ENCODE peak calls at places on chromosomes 5 and 9, in ten cellular contexts. F is uterus, I is GM12891, X is testis, Q is NB4, A is IMR-90, Z is H54, M is tibial nerve, G is Peyer's patch, L is stomach. O is an unnamed sample.

GRCh38 chr9:131872006-131872405 is 132.1 kb upstream of the RAPGEF1 start:
- DNase-seq in X (no peak), Q (no peak), M (no peak), I (no peak), A (no peak), L (no peak), G (no peak), Z (no peak), F (no peak), O (no peak)

GRCh38 chr5:18393546-18393945 is 759.3 kb downstream of the TAF11L14 start:
- DNase-seq in F (no peak), Q (no peak), X (no peak), L (no peak), M (no peak), G (no peak), Z (no peak), I (no peak), A (no peak), O (no peak)

GRCh38 chr9:135719472-135719871 is 17.5 kb downstream of the KCNT1 start:
- DNase-seq in Q (no peak), M (no peak), G (no peak), F (no peak), Z (no peak), I (no peak), L (no peak), X (no peak), A (no peak), O (no peak)

GRCh38 chr9:134623408-134624066 is 18.1 kb upstream of the COL5A1 start:
- DNase-seq in G (peak), I (no peak), L (no peak), Q (no peak), A (no peak), M (no peak), F (peak), X (no peak), Z (no peak), O (no peak)

GRCh38 chr9:4547016-4547415 is 56.7 kb downstream of the SLC1A1 start:
- DNase-seq in X (no peak), G (no peak), Q (no peak), L (no peak), A (peak), I (no peak), F (no peak), Z (no peak), M (no peak), O (no peak)

GRCh38 chr5:115586525-115587146 is 15.6 kb downstream of the TICAM2 start:
- DNase-seq in I (no peak), L (no peak), M (no peak), G (no peak), Z (no peak), Q (peak), X (no peak), A (peak), F (no peak), O (peak)

GRCh38 chr5:9801908-9802307 is 171.8 kb upstream of the TAS2R1 start:
- DNase-seq in L (no peak), A (no peak), G (no peak), Q (no peak), Z (no peak), F (no peak), I (no peak), X (no peak), M (no peak), O (no peak)

GRCh38 chr9:33510264-33511183 is 13.5 kb upstream of the ANKRD18B start:
- DNase-seq in A (peak), X (peak), M (peak), G (peak), Q (peak), L (peak), I (peak), Z (no peak), F (peak), O (peak)

GRCh38 chr5:115774684-115775083 is 41.8 kb downstream of the CDO1 start:
- DNase-seq in Q (no peak), X (no peak), M (peak), A (no peak), F (no peak), L (no peak), I (no peak), Z (no peak), G (no peak), O (no peak)

GRCh38 chr9:88685966-88686365 is 151.0 kb downstream of the NXNL2 start:
- DNase-seq in G (no peak), I (no peak), A (no peak), L (no peak), M (no peak), Q (no peak), F (no peak), Z (no peak), X (no peak), O (no peak)

GRCh38 chr9:110089681-110090370 is 118.1 kb downstream of the C9orf152 start:
- DNase-seq in F (no peak), G (peak), L (peak), A (peak), Q (no peak), X (no peak), M (no peak), Z (no peak), I (no peak), O (no peak)

GRCh38 chr9:78612089-78612488 is 315.2 kb downstream of the PSAT1 start:
- DNase-seq in G (no peak), F (no peak), L (no peak), Q (no peak), M (no peak), I (no peak), X (no peak), A (peak), Z (peak), O (no peak)

GRCh38 chr5:132667309-132667708 is 6.5 kb upstream of the IL4 start:
- DNase-seq in A (no peak), X (no peak), F (no peak), I (no peak), L (no peak), Q (no peak), G (no peak), M (no peak), Z (no peak), O (no peak)

GRCh38 chr5:147963948-147964693 is 57.8 kb upstream of the C5orf46 start:
- DNase-seq in Q (no peak), Z (no peak), G (no peak), L (no peak), M (no peak), A (no peak), F (no peak), I (no peak), X (no peak), O (no peak)

GRCh38 chr9:81599837-81600236 is 89.5 kb downstream of the TLE1 start:
- DNase-seq in I (no peak), L (no peak), Q (peak), F (no peak), X (no peak), Z (no peak), G (no peak), A (no peak), M (no peak), O (no peak)

GRCh38 chr5:10735569-10736255 is 25.3 kb downstream of the DAP start:
- DNase-seq in M (no peak), I (peak), A (no peak), F (no peak), G (no peak), X (no peak), L (no peak), Q (peak), Z (no peak), O (no peak)

GRCh38 chr5:52856564-52856963 is 68.8 kb downstream of the ITGA1 start:
- DNase-seq in F (no peak), Q (peak), X (no peak), M (no peak), G (no peak), Z (no peak), I (no peak), A (peak), L (no peak), O (no peak)

GRCh38 chr5:127206320-127207113 is 84.1 kb upstream of the MEGF10 start:
- DNase-seq in F (no peak), I (no peak), L (no peak), A (peak), Q (peak), G (no peak), X (no peak), M (no peak), Z (no peak), O (no peak)

GRCh38 chr9:134299883-134300282 is 26.4 kb upstream of the RXRA start:
- DNase-seq in A (no peak), M (no peak), Z (no peak), L (peak), I (no peak), X (no peak), Q (no peak), F (no peak), G (no peak), O (no peak)

GRCh38 chr9:95181226-95181818 is 136.2 kb downstream of the FANCC start:
- DNase-seq in I (no peak), Z (no peak), F (no peak), X (no peak), Q (peak), M (no peak), L (no peak), A (peak), G (no peak), O (peak)

GRCh38 chr9:100167176-100167575 is 68.1 kb downstream of the INVS start:
- DNase-seq in M (no peak), Z (no peak), X (no peak), G (no peak), I (no peak), L (no peak), A (peak), Q (no peak), F (no peak), O (no peak)

GRCh38 chr5:156647034-156647451 is 203.1 kb upstream of the PPP1R2B start:
- DNase-seq in L (no peak), I (no peak), A (peak), M (no peak), Z (no peak), Q (no peak), X (no peak), G (no peak), F (no peak), O (no peak)

GRCh38 chr9:137492464-137493162 is 33.5 kb upstream of the NSMF start:
- DNase-seq in Q (peak), F (no peak), M (no peak), X (no peak), G (peak), I (peak), A (no peak), L (no peak), Z (peak), O (peak)

GRCh38 chr5:110760158-110760557 is 21.4 kb downstream of the SLC25A46 start:
- DNase-seq in Z (no peak), M (no peak), X (no peak), G (no peak), A (no peak), I (no peak), F (no peak), L (no peak), Q (no peak), O (no peak)

GRCh38 chr9:29750062-29750461 is 2176.8 kb upstream of the C9orf72 start:
- DNase-seq in Z (peak), L (no peak), I (no peak), Q (no peak), G (no peak), X (no peak), A (no peak), F (no peak), M (no peak), O (no peak)

GRCh38 chr9:27539479-27540441 is 10.1 kb upstream of the MOB3B start:
- DNase-seq in Q (peak), Z (no peak), X (no peak), A (peak), G (no peak), M (peak), F (peak), I (no peak), L (no peak), O (no peak)

GRCh38 chr9:19922476-19923118 is 133.8 kb upstream of the SLC24A2 start:
- DNase-seq in Z (peak), X (peak), I (no peak), M (no peak), F (peak), Q (peak), G (no peak), L (no peak), A (peak), O (peak)

GRCh38 chr9:98455957-98456621 is 200.6 kb upstream of the TBC1D2 start:
- DNase-seq in I (no peak), A (peak), G (no peak), F (no peak), L (no peak), Z (no peak), X (no peak), M (no peak), Q (no peak), O (no peak)

GRCh38 chr9:107213561-107214028 is 69.5 kb upstream of the RAD23B start:
- DNase-seq in I (no peak), F (no peak), A (peak), X (no peak), L (no peak), G (no peak), M (no peak), Q (peak), Z (peak), O (no peak)

GRCh38 chr5:171371326-171371725 is 16.3 kb upstream of the NPM1 start:
- DNase-seq in I (no peak), L (no peak), G (no peak), Q (no peak), X (no peak), A (no peak), M (no peak), F (no peak), Z (no peak), O (no peak)

GRCh38 chr5:80069918-80070318 is 34.8 kb downstream of the THBS4 start:
- DNase-seq in Z (no peak), M (no peak), Q (peak), G (no peak), A (no peak), L (no peak), I (no peak), X (no peak), F (no peak), O (no peak)

GRCh38 chr5:107669543-107670027 is 1.2 kb downstream of the EFNA5 start:
- DNase-seq in Q (no peak), X (no peak), A (peak), G (peak), I (no peak), M (no peak), Z (peak), F (no peak), L (peak), O (no peak)

GRCh38 chr9:98173181-98173580 is 19.3 kb downstream of the CORO2A start:
- DNase-seq in Z (no peak), I (no peak), A (no peak), X (no peak), G (peak), F (no peak), Q (no peak), L (no peak), M (no peak), O (no peak)

GRCh38 chr5:102241809-102242421 is 54.2 kb downstream of the SLCO4C1 start:
- DNase-seq in F (no peak), Z (no peak), I (no peak), G (no peak), M (no peak), Q (no peak), A (no peak), L (no peak), X (no peak), O (no peak)

DNA sequence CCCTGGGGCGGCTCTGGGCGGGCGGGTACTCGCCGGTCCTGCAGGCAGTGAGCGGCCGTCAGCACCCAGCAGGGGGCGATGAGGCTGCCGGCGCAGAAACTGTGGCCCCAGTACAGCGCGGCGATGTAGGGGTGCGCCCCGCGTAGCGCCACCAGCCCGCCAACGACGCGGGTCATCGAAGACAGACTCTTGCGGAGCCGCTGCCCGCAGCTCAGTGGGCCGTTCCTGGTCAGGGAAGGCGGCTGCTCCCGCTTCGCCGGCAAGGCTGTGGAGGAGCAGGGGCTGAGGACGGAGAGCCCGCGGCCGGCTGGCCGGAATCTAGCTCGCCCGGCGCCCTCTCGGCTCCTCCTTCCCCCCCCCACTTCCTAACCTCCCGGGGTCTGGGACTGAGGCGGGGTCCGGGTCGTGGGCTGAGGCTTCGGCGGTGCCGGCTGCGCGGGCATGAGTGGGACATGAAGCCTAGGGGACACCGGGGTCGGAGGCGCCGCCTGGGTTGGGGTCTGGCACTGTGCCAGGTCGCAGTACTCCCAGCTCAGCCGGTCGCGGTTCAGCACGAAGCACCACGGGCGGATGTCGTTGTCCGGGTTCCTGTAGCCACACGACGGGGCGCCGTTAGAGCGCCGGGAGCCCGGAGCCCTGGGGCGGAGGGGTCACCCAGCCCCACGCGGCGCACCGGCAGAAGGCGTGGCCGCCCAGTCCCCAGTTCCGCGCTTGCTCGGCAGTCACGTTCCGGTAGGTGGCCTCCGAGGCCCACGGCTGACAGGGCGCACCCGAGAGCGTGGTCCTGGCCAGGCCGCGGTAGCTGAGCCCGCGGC is 3.6 kb upstream of the PFN3 start:
- DNase-seq in G (peak), A (peak), X (peak), L (peak), Z (peak), F (peak), I (peak), Q (peak), M (peak), O (peak)
- TF ChIP-seq POLR2A in G (no peak), A (no peak), X (no peak), L (no peak), Z (peak), F (no peak), I (no peak), Q (peak), M (no peak), O (no peak)

GRCh38 chr9:14314424-14314928 is 535 bp upstream of the NFIB start:
- DNase-seq in Q (no peak), G (peak), Z (peak), F (peak), L (peak), X (peak), I (no peak), M (peak), A (peak), O (peak)
- TF ChIP-seq POLR2A in Q (no peak), G (peak), Z (no peak), F (peak), L (no peak), X (no peak), I (no peak), M (peak), A (no peak), O (no peak)

GRCh38 chr9:68725070-68725469 is 20.0 kb downstream of the PIP5K1B start:
- DNase-seq in L (no peak), M (no peak), F (no peak), I (no peak), Q (no peak), A (no peak), X (no peak), G (no peak), Z (no peak), O (peak)

GRCh38 chr9:68717554-68718453 is 12.8 kb downstream of the PIP5K1B start:
- DNase-seq in L (no peak), G (no peak), A (no peak), I (no peak), X (no peak), F (no peak), Q (no peak), M (no peak), Z (no peak), O (peak)

GRCh38 chr9:68720656-68721313 is 15.7 kb downstream of the PIP5K1B start:
- DNase-seq in G (no peak), X (no peak), I (no peak), Q (no peak), A (no peak), F (no peak), Z (no peak), L (no peak), M (no peak), O (peak)

GRCh38 chr9:68719847-68720246 is 14.8 kb downstream of the PIP5K1B start:
- DNase-seq in I (no peak), X (no peak), Z (no peak), G (no peak), A (no peak), L (no peak), F (no peak), M (no peak), Q (no peak), O (peak)

DNA sequence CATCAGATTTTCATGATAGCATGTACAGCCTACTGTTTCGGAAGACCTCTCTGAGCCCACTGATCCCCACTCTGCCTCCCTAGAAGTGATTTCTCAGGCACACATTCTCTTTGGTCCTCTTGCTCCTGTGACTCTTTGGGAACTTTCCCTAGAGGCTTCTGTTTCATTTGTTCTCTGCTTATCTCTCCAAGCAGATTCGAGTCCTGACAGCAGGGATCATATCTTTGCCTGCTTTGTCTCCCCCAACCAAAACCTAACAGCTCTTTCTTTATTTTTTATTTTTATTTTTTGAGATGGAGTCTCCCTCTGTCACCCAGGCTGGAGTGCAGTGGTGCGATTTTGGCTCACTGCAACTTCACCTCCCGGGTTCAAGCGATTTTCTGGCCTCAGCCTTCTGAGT is 16.9 kb downstream of the PIP5K1B start:
- DNase-seq in L (no peak), F (no peak), X (no peak), I (no peak), A (no peak), G (no peak), M (no peak), Z (no peak), Q (no peak), O (no peak)
- TF ChIP-seq POLR2A in L (no peak), F (no peak), X (no peak), I (no peak), A (no peak), G (no peak), M (no peak), Z (no peak), Q (no peak), O (no peak)

GRCh38 chr5:146441896-146442295 is 5.2 kb upstream of the TCERG1 start:
- DNase-seq in G (no peak), Q (no peak), Z (no peak), L (no peak), M (no peak), F (no peak), X (no peak), A (peak), I (no peak), O (no peak)

GRCh38 chr5:146451411-146451810 is 4.3 kb downstream of the TCERG1 start:
- DNase-seq in G (no peak), M (no peak), Q (no peak), A (no peak), X (no peak), L (no peak), Z (no peak), I (no peak), F (no peak), O (no peak)

GRCh38 chr5:146448783-146449519 is 1.8 kb downstream of the TCERG1 start:
- DNase-seq in F (no peak), Q (peak), I (no peak), M (no peak), X (no peak), A (no peak), Z (no peak), L (no peak), G (no peak), O (peak)

GRCh38 chr5:146447734-146448380 is 724 bp downstream of the TCERG1 start:
- DNase-seq in A (peak), I (no peak), G (no peak), Z (no peak), M (no peak), L (no peak), X (no peak), F (no peak), Q (peak), O (peak)

DNA sequence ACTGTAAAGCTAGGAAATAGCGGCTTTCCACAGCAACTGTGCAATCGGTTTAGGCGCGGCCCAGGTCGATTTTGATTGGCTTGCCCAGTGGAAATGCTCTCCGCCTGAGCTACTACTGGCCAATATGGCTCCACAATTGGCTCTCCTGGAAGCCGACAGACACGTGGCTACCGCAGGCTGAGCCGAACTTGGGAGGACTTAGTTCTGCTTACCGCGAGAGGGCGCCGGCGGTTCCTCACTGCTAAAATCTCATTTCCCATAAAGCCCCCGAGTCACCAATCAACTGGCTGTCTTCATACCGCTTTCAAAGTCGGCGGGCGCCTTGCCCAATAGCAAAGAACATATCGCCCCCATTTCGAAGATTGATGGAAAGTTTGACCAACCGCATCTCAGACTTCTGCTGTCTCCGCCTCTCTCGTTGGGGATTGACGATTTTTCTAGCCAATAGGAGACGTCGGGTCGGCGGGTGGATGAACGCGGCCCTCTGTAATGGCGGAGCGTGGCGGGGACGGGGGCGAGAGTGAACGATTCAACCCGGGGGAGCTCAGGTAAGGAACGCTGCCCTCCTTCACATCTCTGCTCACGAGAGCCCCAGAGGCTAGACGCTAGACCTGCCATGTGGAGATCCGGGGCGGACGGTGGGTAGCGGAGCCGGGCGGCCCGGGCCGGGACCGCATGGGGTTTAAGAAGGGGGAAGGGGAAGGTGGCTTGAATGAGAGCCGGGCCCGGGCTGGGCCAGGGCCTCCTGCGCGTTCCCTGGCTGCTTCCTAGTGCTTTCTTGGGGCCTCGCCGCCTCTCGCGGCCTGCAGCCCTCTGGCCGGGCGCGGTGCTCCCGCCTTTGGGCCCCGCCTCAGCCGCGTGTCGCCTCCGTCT is at the start of gene TCERG1:
- DNase-seq in Q (peak), X (peak), M (peak), I (peak), G (peak), F (peak), A (peak), L (peak), Z (peak), O (peak)
- TF ChIP-seq POLR2A in Q (peak), X (no peak), M (peak), I (peak), G (peak), F (no peak), A (peak), L (no peak), Z (peak), O (peak)